ENCODE peak calls at places on chromosomes 11 and 22, in nine cellular contexts. One of them, this sample, is unnamed.

GRCh38 chr22:39592104-39593060 is 21.8 kb downstream of the CACNA1I start:
- DNase-seq in nephron progenitor cell: no peak
- DNase-seq in EH: peak
- DNase-seq in NCI-H345: no peak
- DNase-seq in GM10248: no peak
- DNase-seq in NCI-H1694 treated with DMSO at 0.1 percent for 48 hours: peak
- DNase-seq in activated naive CD8-positive, alpha-beta T cell treated with anti-CD3 and anti-CD28 coated beads, Interleukin-2, amount 50 U/mL, for 24 hours: no peak
- DNase-seq in lower lobe of right lung: no peak
- DNase-seq in activated CD8-positive, alpha-beta memory T cell treated with anti-CD3 and anti-CD28 coated beads for 24 hours: no peak
- DNase-seq in this sample: peak

GRCh38 chr22:50503475-50504145 is 3.9 kb downstream of the LMF2 start:
- DNase-seq in nephron progenitor cell: no peak
- DNase-seq in EH: no peak
- DNase-seq in NCI-H345: no peak
- DNase-seq in GM10248: no peak
- DNase-seq in NCI-H1694 treated with DMSO at 0.1 percent for 48 hours: no peak
- DNase-seq in activated naive CD8-positive, alpha-beta T cell treated with anti-CD3 and anti-CD28 coated beads, Interleukin-2, amount 50 U/mL, for 24 hours: peak
- DNase-seq in lower lobe of right lung: peak
- DNase-seq in activated CD8-positive, alpha-beta memory T cell treated with anti-CD3 and anti-CD28 coated beads for 24 hours: no peak
- DNase-seq in this sample: no peak

GRCh38 chr11:72144807-72145565 is 9.5 kb downstream of the FOLR3 start:
- DNase-seq in nephron progenitor cell: no peak
- DNase-seq in EH: peak
- DNase-seq in NCI-H345: no peak
- DNase-seq in GM10248: no peak
- DNase-seq in NCI-H1694 treated with DMSO at 0.1 percent for 48 hours: no peak
- DNase-seq in activated naive CD8-positive, alpha-beta T cell treated with anti-CD3 and anti-CD28 coated beads, Interleukin-2, amount 50 U/mL, for 24 hours: no peak
- DNase-seq in lower lobe of right lung: no peak
- DNase-seq in activated CD8-positive, alpha-beta memory T cell treated with anti-CD3 and anti-CD28 coated beads for 24 hours: no peak
- DNase-seq in this sample: peak

GRCh38 chr22:26587991-26588613 is 1.8 kb downstream of the TPST2 start:
- DNase-seq in nephron progenitor cell: no peak
- DNase-seq in EH: peak
- DNase-seq in NCI-H345: no peak
- DNase-seq in GM10248: no peak
- DNase-seq in NCI-H1694 treated with DMSO at 0.1 percent for 48 hours: no peak
- DNase-seq in activated naive CD8-positive, alpha-beta T cell treated with anti-CD3 and anti-CD28 coated beads, Interleukin-2, amount 50 U/mL, for 24 hours: no peak
- DNase-seq in lower lobe of right lung: no peak
- DNase-seq in activated CD8-positive, alpha-beta memory T cell treated with anti-CD3 and anti-CD28 coated beads for 24 hours: no peak
- DNase-seq in this sample: no peak

GRCh38 chr11:1734571-1735081 is 15.8 kb downstream of the IFITM10 start:
- DNase-seq in nephron progenitor cell: no peak
- DNase-seq in EH: no peak
- DNase-seq in NCI-H345: no peak
- DNase-seq in GM10248: no peak
- DNase-seq in NCI-H1694 treated with DMSO at 0.1 percent for 48 hours: no peak
- DNase-seq in activated naive CD8-positive, alpha-beta T cell treated with anti-CD3 and anti-CD28 coated beads, Interleukin-2, amount 50 U/mL, for 24 hours: no peak
- DNase-seq in lower lobe of right lung: no peak
- DNase-seq in activated CD8-positive, alpha-beta memory T cell treated with anti-CD3 and anti-CD28 coated beads for 24 hours: no peak
- DNase-seq in this sample: no peak

GRCh38 chr11:35144103-35144741 is 5.3 kb downstream of the CD44 start:
- DNase-seq in nephron progenitor cell: no peak
- DNase-seq in EH: peak
- DNase-seq in NCI-H345: no peak
- DNase-seq in GM10248: peak
- DNase-seq in NCI-H1694 treated with DMSO at 0.1 percent for 48 hours: no peak
- DNase-seq in activated naive CD8-positive, alpha-beta T cell treated with anti-CD3 and anti-CD28 coated beads, Interleukin-2, amount 50 U/mL, for 24 hours: peak
- DNase-seq in lower lobe of right lung: no peak
- DNase-seq in activated CD8-positive, alpha-beta memory T cell treated with anti-CD3 and anti-CD28 coated beads for 24 hours: peak
- DNase-seq in this sample: peak

GRCh38 chr11:81644239-81644840 is 1089.3 kb downstream of the FAM181B start:
- DNase-seq in nephron progenitor cell: peak
- DNase-seq in EH: peak
- DNase-seq in NCI-H345: peak
- DNase-seq in GM10248: peak
- DNase-seq in NCI-H1694 treated with DMSO at 0.1 percent for 48 hours: peak
- DNase-seq in activated naive CD8-positive, alpha-beta T cell treated with anti-CD3 and anti-CD28 coated beads, Interleukin-2, amount 50 U/mL, for 24 hours: peak
- DNase-seq in lower lobe of right lung: no peak
- DNase-seq in activated CD8-positive, alpha-beta memory T cell treated with anti-CD3 and anti-CD28 coated beads for 24 hours: no peak
- DNase-seq in this sample: peak

GRCh38 chr11:29183301-29183700 is 833.5 kb downstream of the KCNA4 start:
- DNase-seq in nephron progenitor cell: no peak
- DNase-seq in EH: peak
- DNase-seq in NCI-H345: no peak
- DNase-seq in GM10248: no peak
- DNase-seq in NCI-H1694 treated with DMSO at 0.1 percent for 48 hours: no peak
- DNase-seq in activated naive CD8-positive, alpha-beta T cell treated with anti-CD3 and anti-CD28 coated beads, Interleukin-2, amount 50 U/mL, for 24 hours: no peak
- DNase-seq in lower lobe of right lung: no peak
- DNase-seq in activated CD8-positive, alpha-beta memory T cell treated with anti-CD3 and anti-CD28 coated beads for 24 hours: no peak
- DNase-seq in this sample: peak

GRCh38 chr11:69950120-69950519 is 128.0 kb upstream of the ANO1 start:
- DNase-seq in nephron progenitor cell: peak
- DNase-seq in EH: peak
- DNase-seq in NCI-H345: peak
- DNase-seq in GM10248: peak
- DNase-seq in NCI-H1694 treated with DMSO at 0.1 percent for 48 hours: no peak
- DNase-seq in activated naive CD8-positive, alpha-beta T cell treated with anti-CD3 and anti-CD28 coated beads, Interleukin-2, amount 50 U/mL, for 24 hours: peak
- DNase-seq in lower lobe of right lung: no peak
- DNase-seq in activated CD8-positive, alpha-beta memory T cell treated with anti-CD3 and anti-CD28 coated beads for 24 hours: no peak
- DNase-seq in this sample: no peak

GRCh38 chr22:31125521-31126117 is 2.9 kb downstream of the INPP5J start:
- DNase-seq in nephron progenitor cell: no peak
- DNase-seq in EH: no peak
- DNase-seq in NCI-H345: no peak
- DNase-seq in GM10248: no peak
- DNase-seq in NCI-H1694 treated with DMSO at 0.1 percent for 48 hours: no peak
- DNase-seq in activated naive CD8-positive, alpha-beta T cell treated with anti-CD3 and anti-CD28 coated beads, Interleukin-2, amount 50 U/mL, for 24 hours: no peak
- DNase-seq in lower lobe of right lung: no peak
- DNase-seq in activated CD8-positive, alpha-beta memory T cell treated with anti-CD3 and anti-CD28 coated beads for 24 hours: no peak
- DNase-seq in this sample: no peak

GRCh38 chr11:121459413-121460041 is 6.8 kb upstream of the SORL1-AS1 start:
- DNase-seq in nephron progenitor cell: no peak
- DNase-seq in EH: no peak
- DNase-seq in NCI-H345: no peak
- DNase-seq in GM10248: no peak
- DNase-seq in NCI-H1694 treated with DMSO at 0.1 percent for 48 hours: no peak
- DNase-seq in activated naive CD8-positive, alpha-beta T cell treated with anti-CD3 and anti-CD28 coated beads, Interleukin-2, amount 50 U/mL, for 24 hours: no peak
- DNase-seq in lower lobe of right lung: no peak
- DNase-seq in activated CD8-positive, alpha-beta memory T cell treated with anti-CD3 and anti-CD28 coated beads for 24 hours: no peak
- DNase-seq in this sample: no peak

GRCh38 chr11:121389651-121390050 is 62.5 kb upstream of the SORL1 start:
- DNase-seq in nephron progenitor cell: no peak
- DNase-seq in EH: no peak
- DNase-seq in NCI-H345: no peak
- DNase-seq in GM10248: no peak
- DNase-seq in NCI-H1694 treated with DMSO at 0.1 percent for 48 hours: peak
- DNase-seq in activated naive CD8-positive, alpha-beta T cell treated with anti-CD3 and anti-CD28 coated beads, Interleukin-2, amount 50 U/mL, for 24 hours: no peak
- DNase-seq in lower lobe of right lung: no peak
- DNase-seq in activated CD8-positive, alpha-beta memory T cell treated with anti-CD3 and anti-CD28 coated beads for 24 hours: no peak
- DNase-seq in this sample: no peak

GRCh38 chr11:125274309-125274708 is 109.8 kb downstream of the PKNOX2 start:
- DNase-seq in nephron progenitor cell: no peak
- DNase-seq in EH: no peak
- DNase-seq in NCI-H345: peak
- DNase-seq in GM10248: no peak
- DNase-seq in NCI-H1694 treated with DMSO at 0.1 percent for 48 hours: no peak
- DNase-seq in activated naive CD8-positive, alpha-beta T cell treated with anti-CD3 and anti-CD28 coated beads, Interleukin-2, amount 50 U/mL, for 24 hours: no peak
- DNase-seq in lower lobe of right lung: no peak
- DNase-seq in activated CD8-positive, alpha-beta memory T cell treated with anti-CD3 and anti-CD28 coated beads for 24 hours: no peak
- DNase-seq in this sample: no peak

GRCh38 chr11:75474240-75474639 is 41.2 kb upstream of the KLHL35 start:
- DNase-seq in nephron progenitor cell: no peak
- DNase-seq in EH: peak
- DNase-seq in NCI-H345: no peak
- DNase-seq in GM10248: no peak
- DNase-seq in NCI-H1694 treated with DMSO at 0.1 percent for 48 hours: no peak
- DNase-seq in activated naive CD8-positive, alpha-beta T cell treated with anti-CD3 and anti-CD28 coated beads, Interleukin-2, amount 50 U/mL, for 24 hours: no peak
- DNase-seq in lower lobe of right lung: no peak
- DNase-seq in activated CD8-positive, alpha-beta memory T cell treated with anti-CD3 and anti-CD28 coated beads for 24 hours: no peak
- DNase-seq in this sample: peak

GRCh38 chr11:55942785-55943392 is 6.7 kb upstream of the OR5I1 start:
- DNase-seq in nephron progenitor cell: no peak
- DNase-seq in EH: peak
- DNase-seq in NCI-H345: peak
- DNase-seq in GM10248: no peak
- DNase-seq in NCI-H1694 treated with DMSO at 0.1 percent for 48 hours: no peak
- DNase-seq in activated naive CD8-positive, alpha-beta T cell treated with anti-CD3 and anti-CD28 coated beads, Interleukin-2, amount 50 U/mL, for 24 hours: no peak
- DNase-seq in lower lobe of right lung: no peak
- DNase-seq in activated CD8-positive, alpha-beta memory T cell treated with anti-CD3 and anti-CD28 coated beads for 24 hours: no peak
- DNase-seq in this sample: peak

GRCh38 chr11:86740628-86741488 is 59.5 kb upstream of the PRSS23 start:
- DNase-seq in nephron progenitor cell: no peak
- DNase-seq in EH: peak
- DNase-seq in NCI-H345: no peak
- DNase-seq in GM10248: no peak
- DNase-seq in NCI-H1694 treated with DMSO at 0.1 percent for 48 hours: no peak
- DNase-seq in activated naive CD8-positive, alpha-beta T cell treated with anti-CD3 and anti-CD28 coated beads, Interleukin-2, amount 50 U/mL, for 24 hours: no peak
- DNase-seq in lower lobe of right lung: no peak
- DNase-seq in activated CD8-positive, alpha-beta memory T cell treated with anti-CD3 and anti-CD28 coated beads for 24 hours: no peak
- DNase-seq in this sample: peak

GRCh38 chr11:61472868-61473267 is 35.7 kb upstream of the LRRC10B start:
- DNase-seq in nephron progenitor cell: no peak
- DNase-seq in EH: no peak
- DNase-seq in NCI-H345: no peak
- DNase-seq in GM10248: no peak
- DNase-seq in NCI-H1694 treated with DMSO at 0.1 percent for 48 hours: no peak
- DNase-seq in activated naive CD8-positive, alpha-beta T cell treated with anti-CD3 and anti-CD28 coated beads, Interleukin-2, amount 50 U/mL, for 24 hours: no peak
- DNase-seq in lower lobe of right lung: no peak
- DNase-seq in activated CD8-positive, alpha-beta memory T cell treated with anti-CD3 and anti-CD28 coated beads for 24 hours: no peak
- DNase-seq in this sample: no peak

GRCh38 chr22:43126506-43127165 is 16.1 kb downstream of the BIK start:
- DNase-seq in nephron progenitor cell: no peak
- DNase-seq in EH: peak
- DNase-seq in NCI-H345: no peak
- DNase-seq in GM10248: peak
- DNase-seq in NCI-H1694 treated with DMSO at 0.1 percent for 48 hours: no peak
- DNase-seq in activated naive CD8-positive, alpha-beta T cell treated with anti-CD3 and anti-CD28 coated beads, Interleukin-2, amount 50 U/mL, for 24 hours: no peak
- DNase-seq in lower lobe of right lung: no peak
- DNase-seq in activated CD8-positive, alpha-beta memory T cell treated with anti-CD3 and anti-CD28 coated beads for 24 hours: no peak
- DNase-seq in this sample: peak

GRCh38 chr22:18111759-18112330 is 1.2 kb downstream of the TUBA8 start:
- DNase-seq in nephron progenitor cell: no peak
- DNase-seq in EH: no peak
- DNase-seq in NCI-H345: no peak
- DNase-seq in GM10248: no peak
- DNase-seq in NCI-H1694 treated with DMSO at 0.1 percent for 48 hours: no peak
- DNase-seq in activated naive CD8-positive, alpha-beta T cell treated with anti-CD3 and anti-CD28 coated beads, Interleukin-2, amount 50 U/mL, for 24 hours: no peak
- DNase-seq in lower lobe of right lung: no peak
- DNase-seq in activated CD8-positive, alpha-beta memory T cell treated with anti-CD3 and anti-CD28 coated beads for 24 hours: no peak
- DNase-seq in this sample: no peak

GRCh38 chr11:76707293-76707825 is 36.8 kb upstream of the LRRC32 start:
- DNase-seq in nephron progenitor cell: no peak
- DNase-seq in EH: no peak
- DNase-seq in NCI-H345: no peak
- DNase-seq in GM10248: no peak
- DNase-seq in NCI-H1694 treated with DMSO at 0.1 percent for 48 hours: no peak
- DNase-seq in activated naive CD8-positive, alpha-beta T cell treated with anti-CD3 and anti-CD28 coated beads, Interleukin-2, amount 50 U/mL, for 24 hours: no peak
- DNase-seq in lower lobe of right lung: no peak
- DNase-seq in activated CD8-positive, alpha-beta memory T cell treated with anti-CD3 and anti-CD28 coated beads for 24 hours: no peak
- DNase-seq in this sample: no peak

GRCh38 chr11:116927163-116927772 is 89.8 kb upstream of the APOA1 start:
- DNase-seq in nephron progenitor cell: no peak
- DNase-seq in EH: no peak
- DNase-seq in NCI-H345: no peak
- DNase-seq in GM10248: no peak
- DNase-seq in NCI-H1694 treated with DMSO at 0.1 percent for 48 hours: no peak
- DNase-seq in activated naive CD8-positive, alpha-beta T cell treated with anti-CD3 and anti-CD28 coated beads, Interleukin-2, amount 50 U/mL, for 24 hours: peak
- DNase-seq in lower lobe of right lung: no peak
- DNase-seq in activated CD8-positive, alpha-beta memory T cell treated with anti-CD3 and anti-CD28 coated beads for 24 hours: no peak
- DNase-seq in this sample: peak

GRCh38 chr22:39624501-39624821 is 53.9 kb downstream of the CACNA1I start:
- DNase-seq in nephron progenitor cell: no peak
- DNase-seq in EH: no peak
- DNase-seq in NCI-H345: no peak
- DNase-seq in GM10248: no peak
- DNase-seq in NCI-H1694 treated with DMSO at 0.1 percent for 48 hours: no peak
- DNase-seq in activated naive CD8-positive, alpha-beta T cell treated with anti-CD3 and anti-CD28 coated beads, Interleukin-2, amount 50 U/mL, for 24 hours: no peak
- DNase-seq in lower lobe of right lung: no peak
- DNase-seq in activated CD8-positive, alpha-beta memory T cell treated with anti-CD3 and anti-CD28 coated beads for 24 hours: no peak
- DNase-seq in this sample: no peak

GRCh38 chr22:35894937-35895708 is 133.5 kb downstream of the RBFOX2 start:
- DNase-seq in nephron progenitor cell: no peak
- DNase-seq in EH: peak
- DNase-seq in NCI-H345: peak
- DNase-seq in GM10248: no peak
- DNase-seq in NCI-H1694 treated with DMSO at 0.1 percent for 48 hours: no peak
- DNase-seq in activated naive CD8-positive, alpha-beta T cell treated with anti-CD3 and anti-CD28 coated beads, Interleukin-2, amount 50 U/mL, for 24 hours: no peak
- DNase-seq in lower lobe of right lung: no peak
- DNase-seq in activated CD8-positive, alpha-beta memory T cell treated with anti-CD3 and anti-CD28 coated beads for 24 hours: no peak
- DNase-seq in this sample: peak

GRCh38 chr11:108825381-108825780 is 160.5 kb downstream of the DDX10 start:
- DNase-seq in nephron progenitor cell: no peak
- DNase-seq in EH: no peak
- DNase-seq in NCI-H345: no peak
- DNase-seq in GM10248: no peak
- DNase-seq in NCI-H1694 treated with DMSO at 0.1 percent for 48 hours: no peak
- DNase-seq in activated naive CD8-positive, alpha-beta T cell treated with anti-CD3 and anti-CD28 coated beads, Interleukin-2, amount 50 U/mL, for 24 hours: no peak
- DNase-seq in lower lobe of right lung: no peak
- DNase-seq in activated CD8-positive, alpha-beta memory T cell treated with anti-CD3 and anti-CD28 coated beads for 24 hours: no peak
- DNase-seq in this sample: no peak

GRCh38 chr11:43644626-43645299 is 35.8 kb upstream of the HSD17B12 start:
- DNase-seq in nephron progenitor cell: no peak
- DNase-seq in EH: peak
- DNase-seq in NCI-H345: no peak
- DNase-seq in GM10248: no peak
- DNase-seq in NCI-H1694 treated with DMSO at 0.1 percent for 48 hours: no peak
- DNase-seq in activated naive CD8-positive, alpha-beta T cell treated with anti-CD3 and anti-CD28 coated beads, Interleukin-2, amount 50 U/mL, for 24 hours: no peak
- DNase-seq in lower lobe of right lung: no peak
- DNase-seq in activated CD8-positive, alpha-beta memory T cell treated with anti-CD3 and anti-CD28 coated beads for 24 hours: no peak
- DNase-seq in this sample: peak

GRCh38 chr11:77602385-77603105 is 12.8 kb downstream of the AQP11 start:
- DNase-seq in nephron progenitor cell: no peak
- DNase-seq in EH: peak
- DNase-seq in NCI-H345: no peak
- DNase-seq in GM10248: no peak
- DNase-seq in NCI-H1694 treated with DMSO at 0.1 percent for 48 hours: no peak
- DNase-seq in activated naive CD8-positive, alpha-beta T cell treated with anti-CD3 and anti-CD28 coated beads, Interleukin-2, amount 50 U/mL, for 24 hours: no peak
- DNase-seq in lower lobe of right lung: no peak
- DNase-seq in activated CD8-positive, alpha-beta memory T cell treated with anti-CD3 and anti-CD28 coated beads for 24 hours: no peak
- DNase-seq in this sample: peak

GRCh38 chr22:46788426-46789168 is 26.1 kb downstream of the TBC1D22A start:
- DNase-seq in nephron progenitor cell: no peak
- DNase-seq in EH: no peak
- DNase-seq in NCI-H345: no peak
- DNase-seq in GM10248: peak
- DNase-seq in NCI-H1694 treated with DMSO at 0.1 percent for 48 hours: no peak
- DNase-seq in activated naive CD8-positive, alpha-beta T cell treated with anti-CD3 and anti-CD28 coated beads, Interleukin-2, amount 50 U/mL, for 24 hours: peak
- DNase-seq in lower lobe of right lung: no peak
- DNase-seq in activated CD8-positive, alpha-beta memory T cell treated with anti-CD3 and anti-CD28 coated beads for 24 hours: no peak
- DNase-seq in this sample: no peak

GRCh38 chr11:13669544-13670488 is 1.3 kb downstream of the FAR1 start:
- DNase-seq in nephron progenitor cell: no peak
- DNase-seq in EH: peak
- DNase-seq in NCI-H345: no peak
- DNase-seq in GM10248: peak
- DNase-seq in NCI-H1694 treated with DMSO at 0.1 percent for 48 hours: no peak
- DNase-seq in activated naive CD8-positive, alpha-beta T cell treated with anti-CD3 and anti-CD28 coated beads, Interleukin-2, amount 50 U/mL, for 24 hours: no peak
- DNase-seq in lower lobe of right lung: no peak
- DNase-seq in activated CD8-positive, alpha-beta memory T cell treated with anti-CD3 and anti-CD28 coated beads for 24 hours: no peak
- DNase-seq in this sample: peak

This sample was measured in mesenchymal stem cell.